ENCODE peak calls at places on chromosomes 6 and 20, in seven cellular contexts. Z, Q, T, Y, C, M and B are unnamed samples.

GRCh38 chr20:36988494-36988966 is 37.0 kb upstream of the SAMHD1 start:
- DNase-seq in Y (no peak), Q (no peak), M (no peak), Z (no peak), C (no peak), T (no peak), B (peak; percentile 3)

GRCh38 chr6:6657085-6657819 is 68.7 kb downstream of the LY86 start:
- DNase-seq in C (no peak), Q (no peak), M (no peak), Z (no peak), Y (no peak), T (no peak), B (no peak)

GRCh38 chr20:5996765-5997164 is 46.3 kb downstream of the MCM8 start:
- DNase-seq in C (peak; percentile 22), T (no peak), Y (no peak), Z (no peak), Q (no peak), M (no peak), B (no peak)

GRCh38 chr6:156752666-156753301 is 24.4 kb upstream of the ARID1B start:
- DNase-seq in Y (peak; percentile 81), C (no peak), Q (no peak), T (peak; percentile 20), M (no peak), Z (no peak), B (no peak)

GRCh38 chr20:3276400-3277015 is 37.5 kb upstream of the SLC4A11 start:
- DNase-seq in M (peak; percentile 24), Q (peak; percentile 49), T (peak; percentile 8), C (peak; percentile 13), Z (peak; percentile 23), Y (no peak), B (peak; percentile 24)

GRCh38 chr6:161444464-161444863 is 170.6 kb upstream of the AGPAT4 start:
- DNase-seq in T (no peak), M (no peak), Y (no peak), C (no peak), Z (peak; percentile 41), Q (no peak), B (no peak)

GRCh38 chr6:44651604-44652003 is 264.1 kb downstream of the CDC5L start:
- DNase-seq in Y (no peak), C (no peak), T (no peak), M (no peak), Q (no peak), Z (no peak), B (no peak)

GRCh38 chr6:26087284-26088115 is at the start of gene HFE:
- DNase-seq in T (no peak), M (no peak), C (peak; percentile 47), Y (peak; percentile 65), Q (peak; percentile 24), Z (peak; percentile 77), B (peak; percentile 83)

GRCh38 chr6:41785689-41786450 is 1.6 kb upstream of the TOMM6 start:
- DNase-seq in Z (peak; percentile 40), M (no peak), T (no peak), C (no peak), Y (peak; percentile 48), Q (no peak), B (peak; percentile 61)

GRCh38 chr6:37785002-37785687 is 34.4 kb upstream of the ZFAND3 start:
- DNase-seq in C (no peak), Q (no peak), T (no peak), M (no peak), Z (no peak), Y (no peak), B (no peak)

GRCh38 chr6:163030980-163031379 is 303.2 kb downstream of the PACRG start:
- DNase-seq in Z (no peak), M (no peak), T (no peak), C (no peak), Y (no peak), Q (no peak), B (no peak)

GRCh38 chr6:21741221-21742109 is 147.9 kb downstream of the SOX4 start:
- DNase-seq in Q (no peak), Y (no peak), Z (peak; percentile 26), C (no peak), M (no peak), T (no peak), B (no peak)

GRCh38 chr6:97630592-97630991 is 347.6 kb upstream of the MMS22L start:
- DNase-seq in T (no peak), M (no peak), Y (no peak), C (no peak), Z (no peak), Q (no peak), B (no peak)

GRCh38 chr6:55046869-55047422 is 127.4 kb upstream of the HCRTR2 start:
- DNase-seq in M (no peak), Q (no peak), Y (no peak), T (no peak), C (no peak), Z (no peak), B (no peak)

GRCh38 chr6:26149240-26149639 is 62.0 kb downstream of the HFE start:
- DNase-seq in M (no peak), Q (no peak), Y (no peak), C (no peak), T (no peak), Z (no peak), B (no peak)

GRCh38 chr6:112416885-112417284 is 69.8 kb downstream of the RFPL4B start:
- DNase-seq in Y (no peak), Z (no peak), M (no peak), Q (no peak), T (no peak), C (no peak), B (peak; percentile 47)

GRCh38 chr6:156430361-156430760 is 346.8 kb upstream of the ARID1B start:
- DNase-seq in C (no peak), M (no peak), Z (no peak), T (no peak), Q (no peak), Y (no peak), B (no peak)

GRCh38 chr6:14664616-14665315 is 547.2 kb downstream of the CD83 start:
- DNase-seq in Z (peak; percentile 38), Y (no peak), M (no peak), Q (no peak), C (no peak), T (no peak), B (peak; percentile 19)

GRCh38 chr6:152271681-152272464 is 365.3 kb downstream of the SYNE1 start:
- DNase-seq in Q (no peak), Y (no peak), M (no peak), C (no peak), T (no peak), Z (no peak), B (peak; percentile 79)

GRCh38 chr6:42049116-42049809 is 1.1 kb upstream of the TAF8 start:
- DNase-seq in T (no peak), Y (no peak), Q (no peak), C (peak; percentile 15), Z (no peak), M (no peak), B (no peak)

GRCh38 chr20:60057123-60057865 is 99.1 kb downstream of the CDH26 start:
- DNase-seq in Z (peak; percentile 68), M (peak; percentile 66), T (peak; percentile 27), C (peak; percentile 63), Q (peak; percentile 68), Y (no peak), B (peak; percentile 83)

GRCh38 chr6:30447237-30447636 is 42.1 kb upstream of the HLA-E start:
- DNase-seq in Y (no peak), T (no peak), M (peak; percentile 29), Z (peak; percentile 32), C (no peak), Q (peak; percentile 32), B (no peak)

GRCh38 chr6:7991536-7991935 is 72.7 kb downstream of the BLOC1S5 start:
- DNase-seq in Y (no peak), Z (no peak), T (no peak), M (no peak), Q (no peak), C (no peak), B (no peak)

GRCh38 chr6:73236147-73236750 is 11.0 kb upstream of the KHDC1L start:
- DNase-seq in Z (peak; percentile 78), T (peak; percentile 27), C (no peak), Y (no peak), Q (peak; percentile 21), M (no peak), B (peak; percentile 84)

GRCh38 chr6:136791296-136792065 is 796 bp downstream of the MAP3K5 start:
- DNase-seq in C (peak; percentile 73), M (peak; percentile 18), Y (peak; percentile 81), Q (peak; percentile 7), Z (peak; percentile 81), T (no peak), B (peak; percentile 85)

GRCh38 chr6:166954118-166954713 is 2.1 kb downstream of the RNASET2 start:
- DNase-seq in C (no peak), Z (no peak), Y (no peak), Q (no peak), M (no peak), T (no peak), B (no peak)

GRCh38 chr6:166955121-166955864 is 1.1 kb downstream of the RNASET2 start:
- DNase-seq in T (no peak), Y (peak; percentile 47), Z (peak; percentile 25), C (no peak), M (peak; percentile 12), Q (peak; percentile 3), B (no peak)

GRCh38 chr6:166956444-166957086 is at the start of gene RNASET2:
- DNase-seq in M (peak; percentile 91), C (peak; percentile 96), Z (peak; percentile 89), T (peak; percentile 13), Y (peak; percentile 99), Q (peak; percentile 54), B (peak; percentile 98)

GRCh38 chr6:166957087-166957804 is 896 bp upstream of the RNASET2 start:
- DNase-seq in Z (peak; percentile 28), Y (peak; percentile 64), M (peak; percentile 15), Q (no peak), C (peak; percentile 35), T (no peak), B (no peak)

GRCh38 chr6:166955865-166956443 is 396 bp downstream of the RNASET2 start:
- DNase-seq in C (no peak), Y (peak; percentile 49), Q (peak; percentile 6), T (no peak), M (no peak), Z (no peak), B (no peak)
- H3K9me3 ChIP-seq in C (no peaks in the 10 kb centered on the region), Y (no peaks in the 10 kb centered on the region), Q (no peaks in the 10 kb centered on the region), T (no peaks in the 10 kb centered on the region), M (peaks cover 2% of the 10 kb centered on the region), Z (no peaks in the 10 kb centered on the region), B (no peaks in the 10 kb centered on the region)

DNA sequence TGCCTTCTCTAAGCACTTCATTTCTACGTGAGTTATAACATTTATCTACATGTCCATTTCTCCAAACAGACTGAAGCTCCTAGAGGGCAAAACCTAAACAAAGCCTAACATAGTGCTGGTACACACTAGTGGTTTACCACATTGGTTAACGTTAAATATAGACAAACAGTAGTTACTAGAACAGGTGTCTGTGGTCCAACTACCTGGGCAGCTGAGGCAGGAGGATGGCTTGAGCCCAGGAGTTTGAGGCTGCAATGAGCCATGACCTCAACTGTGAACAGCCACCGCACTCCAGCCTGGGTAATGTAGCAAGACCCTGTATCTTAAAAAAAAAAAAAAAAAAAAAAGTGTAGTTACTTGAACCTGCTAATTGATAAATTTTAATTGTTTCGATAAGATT is 26.5 kb downstream of the PTPRK start:
- DNase-seq in M (no peak), C (no peak), T (no peak), Y (no peak), Q (no peak), Z (no peak), B (no peak)
- H3K4me1 ChIP-seq in M (peaks cover 14% of the 10 kb centered on the region), C (peaks cover 5% of the 10 kb centered on the region), T (peaks cover 44% of the 10 kb centered on the region), Y (no peaks in the 10 kb centered on the region), Q (peaks cover 48% of the 10 kb centered on the region), Z (peaks cover 1% of the 10 kb centered on the region), B (peaks cover 6% of the 10 kb centered on the region)

GRCh38 chr6:92510137-92510536 is 909.2 kb downstream of the EPHA7 start:
- DNase-seq in Z (peak; percentile 28), C (no peak), Q (no peak), M (no peak), Y (no peak), T (no peak), B (no peak)
- H3K9me3 ChIP-seq in Z (peaks cover 30% of the 10 kb centered on the region), C (no peaks in the 10 kb centered on the region), Q (no peaks in the 10 kb centered on the region), M (peaks cover 2% of the 10 kb centered on the region), Y (no peaks in the 10 kb centered on the region), T (no peaks in the 10 kb centered on the region), B (peaks cover 15% of the 10 kb centered on the region)

GRCh38 chr6:159955945-159956361 is 12.9 kb upstream of the IGF2R start:
- DNase-seq in M (no peak), Q (no peak), Y (no peak), C (no peak), Z (no peak), T (no peak), B (no peak)
- H3K4me1 ChIP-seq in M (no peaks in the 10 kb centered on the region), Q (no peaks in the 10 kb centered on the region), Y (no peaks in the 10 kb centered on the region), C (no peaks in the 10 kb centered on the region), Z (peaks cover 10% of the 10 kb centered on the region), T (no peaks in the 10 kb centered on the region), B (peaks cover 40% of the 10 kb centered on the region)